ENCODE peak calls at places on chromosomes 3 and 15, in four cellular contexts. E is H9; T is uterus; Z is CD8-positive, alpha-beta T cell. O is an unnamed sample.

GRCh38 chr3:9916734-9917680 is at the start of gene IL17RC:
- DNase-seq in E (peak), T (peak), Z (no peak), O (peak)

GRCh38 chr15:70714575-70714974 is 48.8 kb downstream of the UACA start:
- DNase-seq in E (no peak), T (no peak), Z (no peak), O (no peak)

GRCh38 chr15:29677871-29678431 is 144.3 kb downstream of the TJP1 start:
- DNase-seq in E (peak), T (no peak), Z (no peak), O (no peak)

GRCh38 chr3:68089572-68089991 is 435.2 kb upstream of the SUCLG2 start:
- DNase-seq in E (no peak), T (no peak), Z (no peak), O (no peak)

GRCh38 chr15:75038948-75039533 is 15.7 kb downstream of the PPCDC start:
- DNase-seq in E (no peak), T (no peak), Z (no peak), O (no peak)

GRCh38 chr15:31374986-31375385 is 48.4 kb downstream of the KLF13 start:
- DNase-seq in E (no peak), T (no peak), Z (no peak), O (no peak)

GRCh38 chr3:159902531-159903314 is 85.9 kb upstream of the IL12A start:
- DNase-seq in E (no peak), T (no peak), Z (no peak), O (no peak)

GRCh38 chr15:83653639-83654378 is at the start of gene ADAMTSL3:
- DNase-seq in E (peak), T (peak), Z (no peak), O (no peak)

GRCh38 chr3:9647450-9647849 is 1.9 kb upstream of the MTMR14 start:
- DNase-seq in E (no peak), T (no peak), Z (no peak), O (no peak)

GRCh38 chr3:134797080-134797801 is 2.2 kb downstream of the EPHB1 start:
- DNase-seq in E (peak), T (no peak), Z (no peak), O (no peak)

GRCh38 chr3:42601898-42602581 is 1.6 kb downstream of the NKTR start:
- DNase-seq in E (no peak), T (no peak), Z (no peak), O (no peak)

GRCh38 chr3:146142757-146143156 is 18.2 kb downstream of the PLOD2 start:
- DNase-seq in E (no peak), T (no peak), Z (no peak), O (peak)

GRCh38 chr3:150738688-150739087 is 24.3 kb downstream of the SIAH2 start:
- DNase-seq in E (no peak), T (no peak), Z (no peak), O (no peak)

GRCh38 chr3:152307829-152308474 is 39.2 kb downstream of the MBNL1 start:
- DNase-seq in E (no peak), T (no peak), Z (no peak), O (peak)

GRCh38 chr3:94896994-94897393 is 834.1 kb downstream of the NSUN3 start:
- DNase-seq in E (no peak), T (no peak), Z (no peak), O (no peak)

GRCh38 chr3:162628531-162628930 is 1131.9 kb downstream of the OTOL1 start:
- DNase-seq in E (no peak), T (no peak), Z (no peak), O (no peak)

GRCh38 chr3:173191611-173192010 is 50.6 kb upstream of the SPATA16 start:
- DNase-seq in E (no peak), T (no peak), Z (no peak), O (no peak)

GRCh38 chr3:11661827-11662226 is 18.1 kb upstream of the VGLL4 start:
- DNase-seq in E (no peak), T (no peak), Z (no peak), O (peak)

GRCh38 chr3:106611841-106612240 is 743.0 kb upstream of the CBLB start:
- DNase-seq in E (no peak), T (no peak), Z (no peak), O (no peak)

GRCh38 chr15:91864669-91865068 is 11.2 kb downstream of the SLCO3A1 start:
- DNase-seq in E (no peak), T (no peak), Z (no peak), O (no peak)

GRCh38 chr3:71210257-71211002 is 373.1 kb downstream of the FOXP1 start:
- DNase-seq in E (no peak), T (peak), Z (no peak), O (peak)

DNA sequence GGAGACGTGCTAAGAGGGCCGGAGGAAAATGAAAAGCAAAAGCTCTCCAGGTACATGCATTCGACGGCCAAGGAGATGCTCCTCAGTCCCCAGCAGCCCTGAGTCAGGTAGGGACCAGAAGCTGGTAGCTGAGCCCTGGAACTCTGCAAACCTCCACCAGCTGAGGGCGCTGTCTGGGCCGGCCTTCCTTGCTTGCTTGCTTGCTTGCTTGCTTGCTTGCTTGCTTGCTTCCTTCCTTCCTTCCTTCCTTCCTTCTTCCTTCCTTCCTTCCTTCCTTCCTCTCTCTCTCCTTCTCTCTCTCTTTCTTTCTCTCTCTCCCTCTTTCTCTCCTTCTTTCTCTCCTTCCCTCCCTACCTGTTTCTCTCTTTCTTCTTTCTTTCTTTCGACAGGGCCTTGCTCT is 94.6 kb upstream of the RASGRF1 start:
- DNase-seq in E (peak), T (no peak), Z (no peak), O (no peak)
- TF ChIP-seq CTCF in E (peak), T (no peak), Z (no peak), O (no peak)

DNA sequence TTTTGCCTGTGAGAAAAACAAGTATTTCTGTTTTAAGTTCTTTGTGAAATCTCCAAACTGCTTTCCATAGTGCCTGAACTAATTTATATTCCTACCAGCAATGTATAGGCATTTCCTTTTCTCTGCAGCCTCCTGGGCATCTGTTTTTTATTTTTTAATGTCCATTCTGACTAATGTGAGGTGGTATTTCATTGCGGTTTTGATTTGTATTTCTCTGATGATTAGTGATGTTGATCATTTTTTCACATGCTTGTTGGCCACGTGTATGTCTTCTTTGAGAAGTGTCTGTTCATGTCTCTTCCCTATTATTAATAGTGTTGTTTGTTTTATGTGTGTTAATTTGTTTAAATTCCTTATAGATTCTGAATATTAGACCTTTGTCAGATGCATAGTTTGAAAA is 820.5 kb downstream of the MCTP2 start:
- DNase-seq in E (no peak), T (no peak), Z (no peak), O (peak)
- TF ChIP-seq CTCF in E (no peak), T (no peak), Z (no peak), O (no peak)

DNA sequence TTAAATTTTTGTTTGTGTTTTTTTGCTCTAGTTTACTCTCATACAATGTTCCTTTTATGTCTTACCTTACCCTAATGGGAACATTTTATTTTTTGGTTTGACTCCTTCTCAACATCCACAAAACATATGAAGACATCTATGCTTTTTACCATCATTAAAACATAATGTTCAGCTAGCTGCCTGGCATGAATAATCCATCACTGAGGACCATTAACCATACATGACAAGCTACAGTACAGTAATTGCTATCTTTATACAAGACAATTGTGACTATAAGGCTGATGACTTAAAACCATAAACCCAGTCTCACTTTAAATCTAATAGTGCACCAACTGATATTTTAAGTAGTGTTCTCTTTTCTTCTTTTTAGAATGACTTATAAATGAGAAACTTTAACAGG is 13.7 kb downstream of the SERPINI1 start:
- DNase-seq in E (no peak), T (no peak), Z (no peak), O (no peak)
- TF ChIP-seq CTCF in E (no peak), T (no peak), Z (no peak), O (no peak)

DNA sequence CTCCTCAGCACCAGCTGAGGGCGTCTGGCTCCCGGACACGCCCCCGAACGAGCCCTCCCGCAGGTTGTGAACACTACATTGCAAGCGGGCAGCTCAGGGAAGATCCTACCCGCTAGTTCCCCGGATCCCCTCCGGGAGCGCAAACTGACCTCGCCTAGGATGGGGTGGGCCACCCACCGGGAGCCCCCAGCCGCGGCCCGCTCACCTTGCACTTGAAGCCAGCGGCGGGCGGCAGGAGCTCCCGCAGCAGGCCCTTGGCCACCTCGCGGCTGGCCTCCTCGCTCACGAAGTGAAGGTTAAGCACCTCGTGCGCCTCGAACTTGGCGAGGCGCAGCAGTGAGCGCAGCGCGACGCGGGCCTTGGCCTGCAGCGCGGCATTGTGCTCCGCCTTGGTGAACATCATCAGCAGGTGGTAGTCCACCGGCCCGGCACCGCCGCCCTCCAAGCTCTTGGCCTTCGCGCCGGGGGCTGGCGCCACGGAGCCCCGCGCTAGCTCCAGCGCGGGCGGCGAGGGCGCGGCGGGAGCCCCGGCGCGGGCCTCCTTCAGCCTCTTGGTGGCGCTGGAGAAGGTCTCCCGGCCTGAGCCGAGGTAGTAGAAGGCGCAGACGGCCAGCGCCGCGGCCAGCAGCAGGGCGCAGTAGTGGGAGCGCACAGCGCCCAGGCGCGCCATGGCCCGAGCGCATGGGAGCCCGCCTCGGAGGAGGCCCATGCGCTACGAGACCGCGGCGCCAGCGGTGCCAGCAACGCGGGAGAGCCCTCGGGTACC is 426 bp downstream of the XXYLT1 start:
- DNase-seq in E (peak), T (no peak), Z (peak), O (peak)
- TF ChIP-seq CTCF in E (peak), T (peak), Z (peak), O (peak)

DNA sequence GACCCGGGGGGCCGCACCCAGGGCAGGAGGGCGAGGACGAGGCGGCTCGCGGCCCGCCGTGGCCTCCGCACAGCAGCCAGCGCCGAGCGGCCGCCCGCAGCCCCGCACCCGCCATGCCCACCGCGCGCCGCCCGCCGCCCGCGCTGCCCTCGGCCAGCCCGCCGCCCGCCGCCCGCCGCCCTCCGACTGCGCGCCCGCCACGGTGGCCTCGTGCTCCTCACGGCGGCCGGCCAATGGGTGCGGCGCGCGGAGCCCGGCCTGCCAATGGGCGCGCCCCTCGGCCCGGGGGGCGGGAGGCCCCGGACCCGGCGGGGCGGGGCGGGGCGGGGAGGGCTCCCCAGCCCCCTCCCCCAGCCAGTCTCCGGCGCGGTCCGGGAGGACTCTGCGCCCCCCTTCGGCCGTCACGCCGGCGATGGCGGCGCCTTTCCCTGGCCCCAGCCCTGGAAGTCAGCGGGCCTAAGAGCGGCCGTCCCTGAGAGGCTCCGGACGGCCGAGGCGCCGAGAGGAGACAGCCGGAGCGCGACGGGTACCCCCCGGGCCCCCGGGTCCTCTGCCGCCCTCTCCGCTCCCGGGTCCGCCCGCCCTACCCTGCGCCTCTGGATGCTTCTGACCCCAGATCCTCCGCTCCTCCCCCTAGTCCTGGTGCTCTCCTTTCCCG is at the start of gene NT5DC2:
- DNase-seq in E (peak), T (peak), Z (peak), O (no peak)
- TF ChIP-seq CTCF in E (peak), T (no peak), Z (no peak), O (peak)

GRCh38 chr3:13879946-13880810 is at the start of gene WNT7A:
- DNase-seq in E (peak), T (peak), Z (peak), O (no peak)
- TF ChIP-seq CTCF in E (peak), T (peak), Z (peak), O (peak)

DNA sequence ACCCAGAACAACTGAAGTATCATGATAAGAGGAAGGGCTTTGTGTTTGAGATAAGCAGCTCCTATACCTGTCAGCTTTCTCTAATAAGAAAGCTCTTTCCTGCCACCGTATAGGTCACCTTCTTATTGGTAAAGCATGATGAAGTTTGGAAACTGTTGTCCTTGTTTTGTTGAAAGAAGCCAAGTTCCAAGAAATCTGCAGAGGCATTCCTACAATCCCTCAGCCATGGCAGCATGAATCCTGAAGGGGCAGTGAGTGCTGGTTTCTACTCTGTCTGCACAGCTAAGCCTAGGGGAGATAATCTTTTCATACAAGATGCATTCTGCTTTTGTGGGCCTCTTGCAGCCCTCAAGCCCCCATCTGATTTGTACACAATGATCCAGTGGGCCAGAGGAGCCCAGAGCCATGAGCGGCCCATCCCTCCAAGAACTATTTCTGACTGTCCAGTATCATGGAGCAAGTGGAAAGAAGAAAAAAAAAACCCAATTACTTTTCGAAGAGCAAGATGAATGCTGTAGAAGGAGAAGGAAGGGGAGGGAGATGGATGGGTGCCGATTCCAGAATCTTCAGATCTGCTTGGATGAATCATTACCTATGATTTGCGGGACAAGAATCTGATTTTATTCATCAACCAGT is 1.9 kb upstream of the THBS1 start:
- DNase-seq in E (no peak), T (no peak), Z (no peak), O (peak)
- TF ChIP-seq CTCF in E (peak), T (no peak), Z (no peak), O (peak)

GRCh38 chr3:185977679-185978040 is 39.8 kb upstream of the TRA2B start:
- DNase-seq in E (no peak), T (no peak), Z (no peak), O (no peak)
- TF ChIP-seq CTCF in E (peak), T (no peak), Z (no peak), O (no peak)

GRCh38 chr3:119427669-119428068 is 35.7 kb downstream of the TMEM39A start:
- DNase-seq in E (no peak), T (no peak), Z (no peak), O (no peak)

GRCh38 chr3:119433613-119434325 is 29.6 kb downstream of the TMEM39A start:
- DNase-seq in E (no peak), T (no peak), Z (no peak), O (no peak)

GRCh38 chr3:119428538-119428937 is 34.9 kb downstream of the TMEM39A start:
- DNase-seq in E (peak), T (no peak), Z (no peak), O (no peak)
- TF ChIP-seq CTCF in E (peak), T (no peak), Z (no peak), O (peak)

GRCh38 chr3:190122198-190122771 is 1.6 kb upstream of the P3H2 start:
- DNase-seq in E (no peak), T (no peak), Z (no peak), O (peak)

GRCh38 chr3:190119734-190120133 is 963 bp downstream of the P3H2 start:
- DNase-seq in E (no peak), T (no peak), Z (no peak), O (no peak)

GRCh38 chr3:190121061-190121765 is 516 bp upstream of the P3H2 start:
- DNase-seq in E (no peak), T (no peak), Z (no peak), O (no peak)

GRCh38 chr3:190117995-190118394 is 2.7 kb downstream of the P3H2 start:
- DNase-seq in E (no peak), T (no peak), Z (no peak), O (no peak)

GRCh38 chr3:190120161-190121060 is at the start of gene P3H2:
- DNase-seq in E (peak), T (peak), Z (no peak), O (peak)
- TF ChIP-seq CTCF in E (peak), T (peak), Z (no peak), O (peak)

O was measured in HFFc6.